ENCODE peak calls at places on chromosomes 2 and 18, in nine cellular contexts. G is ovary, F is tibial nerve, Y is HepG2, X is suprapubic skin, S is A549, D is SK-N-SH, P is transverse colon, Z is GM12878. W is an unnamed sample.

GRCh38 chr2:83584674-83585073 is 874.4 kb downstream of the SUCLG1 start:
- DNase-seq in G (no peak), F (no peak), Y (no peak), X (no peak), S (no peak), D (no peak), P (no peak), Z (no peak), W (no peak)

GRCh38 chr2:112880081-112880531 is 30.9 kb upstream of the IL37 start:
- DNase-seq in G (no peak), F (no peak), Y (no peak), X (no peak), S (no peak), D (no peak), P (no peak), Z (no peak), W (no peak)

GRCh38 chr18:36672437-36673344 is 156.1 kb downstream of the TPGS2 start:
- DNase-seq in G (no peak), F (no peak), Y (no peak), X (no peak), S (no peak), D (no peak), P (peak; percentile 28), Z (no peak), W (no peak)

GRCh38 chr2:145749556-145749955 is 1229.6 kb upstream of the ZEB2 start:
- DNase-seq in G (no peak), F (no peak), Y (no peak), X (no peak), S (no peak), D (no peak), P (no peak), Z (no peak), W (no peak)

GRCh38 chr2:190763901-190764514 is 115.1 kb downstream of the NAB1 start:
- DNase-seq in G (no peak), F (no peak), Y (no peak), X (no peak), S (no peak), D (no peak), P (no peak), Z (no peak), W (no peak)

GRCh38 chr2:214881647-214882205 is 72.2 kb upstream of the BARD1 start:
- DNase-seq in G (no peak), F (no peak), Y (no peak), X (no peak), S (no peak), D (no peak), P (no peak), Z (peak; percentile 13), W (no peak)

GRCh38 chr2:31415421-31415820 is 879 bp upstream of the XDH start:
- DNase-seq in G (no peak), F (no peak), Y (no peak), X (no peak), S (no peak), D (no peak), P (no peak), Z (no peak), W (no peak)

GRCh38 chr2:127197475-127198385 is 22.4 kb downstream of the CYP27C1 start:
- DNase-seq in G (peak; percentile 59), F (no peak), Y (peak; percentile 71), X (peak; percentile 84), S (peak; percentile 65), D (peak; percentile 87), P (peak; percentile 77), Z (peak; percentile 9), W (peak; percentile 69)

GRCh38 chr2:119517433-119517832 is 6.8 kb downstream of the SCTR start:
- DNase-seq in G (peak; percentile 21), F (no peak), Y (peak; percentile 54), X (no peak), S (peak; percentile 61), D (peak; percentile 64), P (peak; percentile 73), Z (no peak), W (peak; percentile 84)

GRCh38 chr2:241161646-241162281 is 11.5 kb downstream of the PPP1R7 start:
- DNase-seq in G (peak; percentile 76), F (peak; percentile 59), Y (no peak), X (peak; percentile 88), S (no peak), D (no peak), P (peak; percentile 39), Z (no peak), W (peak; percentile 31)

GRCh38 chr2:217313386-217313785 is 453.5 kb upstream of the TNP1 start:
- DNase-seq in G (no peak), F (no peak), Y (no peak), X (no peak), S (no peak), D (no peak), P (no peak), Z (no peak), W (no peak)

GRCh38 chr18:65768379-65768778 is 17.6 kb downstream of the CDH7 start:
- DNase-seq in G (no peak), F (no peak), Y (peak; percentile 30), X (no peak), S (no peak), D (no peak), P (no peak), Z (no peak), W (no peak)

GRCh38 chr2:30439879-30440278 is 7.2 kb upstream of the LCLAT1 start:
- DNase-seq in G (no peak), F (no peak), Y (no peak), X (no peak), S (no peak), D (no peak), P (no peak), Z (no peak), W (no peak)

GRCh38 chr2:3311601-3312000 is 66.0 kb downstream of the EIPR1 start:
- DNase-seq in G (no peak), F (no peak), Y (no peak), X (no peak), S (no peak), D (no peak), P (no peak), Z (no peak), W (no peak)

GRCh38 chr18:77208969-77209368 is 40.7 kb upstream of the GALR1 start:
- DNase-seq in G (no peak), F (no peak), Y (no peak), X (no peak), S (no peak), D (no peak), P (peak; percentile 57), Z (peak; percentile 34), W (peak; percentile 49)

GRCh38 chr18:23689031-23689615 is at the start of gene LAMA3:
- DNase-seq in G (peak; percentile 63), F (peak; percentile 31), Y (no peak), X (no peak), S (peak; percentile 46), D (peak; percentile 81), P (peak; percentile 61), Z (no peak), W (peak; percentile 77)

GRCh38 chr18:23684515-23685197 is 4.6 kb upstream of the LAMA3 start:
- DNase-seq in G (no peak), F (no peak), Y (peak; percentile 47), X (no peak), S (peak; percentile 62), D (no peak), P (no peak), Z (no peak), W (no peak)

GRCh38 chr18:23689616-23690504 is 607 bp downstream of the LAMA3 start:
- DNase-seq in G (peak; percentile 27), F (no peak), Y (no peak), X (peak; percentile 81), S (peak; percentile 17), D (no peak), P (no peak), Z (no peak), W (peak; percentile 29)

GRCh38 chr18:23690505-23691068 is 1.3 kb downstream of the LAMA3 start:
- DNase-seq in G (no peak), F (no peak), Y (no peak), X (no peak), S (no peak), D (peak; percentile 41), P (no peak), Z (no peak), W (no peak)

GRCh38 chr18:23688528-23688927 is 725 bp upstream of the LAMA3 start:
- DNase-seq in G (no peak), F (no peak), Y (no peak), X (no peak), S (no peak), D (no peak), P (no peak), Z (no peak), W (no peak)
- H3K4me3 ChIP-seq in G (no peak overlapping the region), F (peak overlapping the region; percentile 53), Y (no peak overlapping the region), X (peak overlapping the region; percentile 85), S (peak overlapping the region; percentile 67), D (no peak overlapping the region), P (no peak overlapping the region), Z (no peak overlapping the region), W (peak overlapping the region; percentile 75)

GRCh38 chr18:75374466-75374865 is 53.0 kb downstream of the SMIM21 start:
- DNase-seq in G (no peak), F (no peak), Y (no peak), X (no peak), S (no peak), D (no peak), P (no peak), Z (no peak), W (no peak)
- TF ChIP-seq EP300 in G (no peak), F (no peak), Y (no peak), X (no peak), S (no peak), D (no peak), P (no peak), Z (no peak), W (no peak)

DNA sequence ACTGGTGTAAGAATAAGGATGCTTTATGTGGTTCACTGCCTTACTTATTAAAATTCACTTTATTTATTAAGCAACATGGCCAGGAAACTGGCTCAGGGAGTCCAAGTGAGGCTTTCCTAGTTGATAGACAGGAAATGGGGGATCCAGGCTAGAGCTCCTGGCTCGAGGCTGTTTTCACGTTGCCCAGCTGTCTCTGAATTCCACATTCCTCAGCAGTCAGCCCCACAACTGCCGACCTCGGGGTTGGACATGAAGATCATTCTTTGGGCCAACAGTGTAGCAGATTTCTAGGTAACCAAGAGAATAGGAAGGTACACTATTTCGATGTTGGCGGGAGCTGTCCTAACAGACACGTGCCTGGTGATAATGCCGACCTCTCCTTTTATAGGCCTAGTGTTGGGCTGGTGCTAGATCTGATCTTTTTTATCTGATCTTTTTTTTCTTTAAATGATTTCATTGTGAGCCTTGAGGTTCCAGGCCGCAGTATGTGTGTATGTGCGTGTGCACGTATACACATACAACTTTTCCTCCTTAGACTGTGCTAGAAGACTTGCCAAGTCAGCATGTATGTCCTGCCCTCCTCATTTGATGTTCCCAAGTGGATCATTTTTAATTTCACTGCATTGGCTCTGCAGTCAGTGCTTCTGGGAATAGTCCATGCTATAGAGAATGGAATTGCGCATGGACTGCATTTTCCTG is 103.5 kb downstream of the CABLES1 start:
- DNase-seq in G (no peak), F (no peak), Y (no peak), X (no peak), S (no peak), D (no peak), P (no peak), Z (no peak), W (no peak)
- H3K4me3 ChIP-seq in G (no peak overlapping the region), F (no peak overlapping the region), Y (no peak overlapping the region), X (no peak overlapping the region), S (no peak overlapping the region), D (no peak overlapping the region), P (no peak overlapping the region), Z (no peak overlapping the region), W (no peak overlapping the region)

DNA sequence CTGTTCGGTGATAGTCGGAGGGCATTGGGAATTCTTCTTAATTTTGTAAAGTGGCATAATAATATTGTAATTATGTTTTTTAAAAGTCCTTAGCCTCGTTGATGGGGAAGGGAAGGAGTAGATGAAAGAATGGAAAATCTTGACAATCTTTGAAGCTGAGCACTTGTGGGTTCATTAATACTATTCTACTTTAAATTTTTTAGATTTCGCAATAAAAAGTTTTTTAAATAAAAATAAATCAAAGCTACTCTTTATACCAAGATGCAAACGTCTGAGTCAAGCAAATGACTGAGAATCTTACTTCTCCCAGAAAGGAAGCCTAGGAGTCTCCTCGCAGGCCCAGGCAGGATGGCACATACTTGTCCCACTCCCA is 98.5 kb upstream of the GPR45 start:
- DNase-seq in G (no peak), F (no peak), Y (no peak), X (no peak), S (no peak), D (no peak), P (no peak), Z (no peak), W (no peak)
- TF ChIP-seq EP300 in G (no peak), F (no peak), Y (no peak), X (no peak), S (no peak), D (no peak), P (no peak), Z (no peak), W (no peak)